ENCODE peak calls at places on chromosomes 6 and 20, in seven cellular contexts. B is GM03348, V is DND-41, T is neural progenitor cell, D is ELR, U is T-helper 1 cell, E is HAP-1. P is an unnamed sample.

GRCh38 chr6:165184192-165184979 is 125.0 kb downstream of the C6orf118 start:
- DNase-seq in B (peak), V (no peak), T (no peak), D (no peak), U (no peak), E (no peak), P (no peak)

GRCh38 chr20:45368221-45368980 is 5.4 kb downstream of the SYS1 start:
- DNase-seq in B (no peak), V (no peak), T (no peak), D (no peak), U (peak), E (no peak), P (no peak)

GRCh38 chr6:63440057-63440456 is 120.3 kb upstream of the LGSN start:
- DNase-seq in B (no peak), V (no peak), T (no peak), D (no peak), U (no peak), E (no peak), P (no peak)

GRCh38 chr6:7148100-7148822 is 40.5 kb downstream of the RREB1 start:
- DNase-seq in B (peak), V (no peak), T (no peak), D (peak), U (no peak), E (no peak), P (no peak)

GRCh38 chr6:76886900-76887299 is 576.4 kb downstream of the HTR1B start:
- DNase-seq in B (no peak), V (no peak), T (no peak), D (no peak), U (no peak), E (no peak), P (no peak)

GRCh38 chr20:38242848-38243449 is 17.6 kb downstream of the KIAA1755 start:
- DNase-seq in B (no peak), V (peak), T (peak), D (peak), U (no peak), E (no peak), P (no peak)

GRCh38 chr20:53061709-53062108 is 89.6 kb downstream of the TSHZ2 start:
- DNase-seq in B (no peak), V (no peak), T (no peak), D (no peak), U (no peak), E (no peak), P (no peak)

GRCh38 chr20:47717421-47717820 is 67.9 kb downstream of the SULF2 start:
- DNase-seq in B (no peak), V (no peak), T (no peak), D (no peak), U (no peak), E (no peak), P (no peak)

GRCh38 chr20:22374066-22374465 is 210.3 kb downstream of the FOXA2 start:
- DNase-seq in B (no peak), V (no peak), T (no peak), D (no peak), U (no peak), E (no peak), P (no peak)